ENCODE peak calls at places on chromosomes 1 and 21, in nine cellular contexts. D, U, H, K, O, J, Y, V and W are unnamed samples.

GRCh38 chr1:116367256-116367949 is 5.6 kb upstream of the ATP1A1 start:
- DNase-seq in D (no peak), U (no peak), H (no peak), K (no peak), O (no peak), J (no peak), Y (no peak), V (no peak), W (no peak)

GRCh38 chr1:173914366-173914871 is 2.7 kb downstream of the SERPINC1 start:
- DNase-seq in D (peak), U (no peak), H (no peak), K (no peak), O (no peak), J (no peak), Y (peak), V (peak), W (no peak)

GRCh38 chr1:153357853-153358690 is at the start of gene S100A9:
- DNase-seq in D (no peak), U (no peak), H (no peak), K (no peak), O (no peak), J (no peak), Y (no peak), V (no peak), W (no peak)

GRCh38 chr1:184866991-184867788 is 107.1 kb downstream of the NIBAN1 start:
- DNase-seq in D (no peak), U (no peak), H (no peak), K (no peak), O (no peak), J (peak), Y (peak), V (no peak), W (no peak)

GRCh38 chr1:168236836-168237611 is 11.2 kb downstream of the SFT2D2 start:
- DNase-seq in D (no peak), U (no peak), H (no peak), K (no peak), O (no peak), J (no peak), Y (no peak), V (no peak), W (no peak)

GRCh38 chr21:45580576-45581321 is 38.5 kb upstream of the SLC19A1 start:
- DNase-seq in D (no peak), U (no peak), H (no peak), K (no peak), O (no peak), J (no peak), Y (no peak), V (no peak), W (no peak)

GRCh38 chr1:51919684-51920083 is 41.2 kb upstream of the NRDC start:
- DNase-seq in D (no peak), U (no peak), H (no peak), K (no peak), O (no peak), J (no peak), Y (no peak), V (no peak), W (no peak)

GRCh38 chr21:43864806-43865470 is at the start of gene AGPAT3:
- DNase-seq in D (peak), U (peak), H (no peak), K (no peak), O (peak), J (no peak), Y (peak), V (peak), W (no peak)

GRCh38 chr1:116764466-116764896 is 10.3 kb downstream of the CD2 start:
- DNase-seq in D (no peak), U (no peak), H (no peak), K (no peak), O (peak), J (no peak), Y (no peak), V (no peak), W (no peak)

GRCh38 chr1:238177960-238178359 is 287.2 kb upstream of the ZP4 start:
- DNase-seq in D (peak), U (no peak), H (no peak), K (no peak), O (no peak), J (no peak), Y (no peak), V (no peak), W (no peak)

GRCh38 chr1:86704972-86705632 is 726 bp downstream of the SH3GLB1 start:
- DNase-seq in D (peak), U (peak), H (peak), K (peak), O (no peak), J (peak), Y (peak), V (peak), W (peak)

GRCh38 chr21:35346697-35347096 is 297.6 kb upstream of the RUNX1 start:
- DNase-seq in D (no peak), U (no peak), H (no peak), K (no peak), O (no peak), J (no peak), Y (no peak), V (no peak), W (no peak)

GRCh38 chr1:182962554-182963115 is 9.7 kb upstream of the SHCBP1L start:
- DNase-seq in D (peak), U (peak), H (peak), K (peak), O (no peak), J (peak), Y (peak), V (peak), W (peak)

GRCh38 chr1:26775666-26776065 is 12.1 kb upstream of the PIGV start:
- DNase-seq in D (no peak), U (no peak), H (no peak), K (no peak), O (no peak), J (no peak), Y (no peak), V (no peak), W (no peak)

GRCh38 chr1:246364415-246364941 is 142.6 kb downstream of the SMYD3 start:
- DNase-seq in D (no peak), U (no peak), H (no peak), K (no peak), O (no peak), J (no peak), Y (no peak), V (no peak), W (no peak)

GRCh38 chr1:89989791-89990190 is 5.1 kb upstream of the ZNF326 start:
- DNase-seq in D (peak), U (no peak), H (no peak), K (no peak), O (no peak), J (no peak), Y (no peak), V (no peak), W (no peak)

GRCh38 chr1:110673805-110674336 is 869 bp downstream of the KCNA3 start:
- DNase-seq in D (no peak), U (no peak), H (peak), K (no peak), O (no peak), J (no peak), Y (no peak), V (peak), W (no peak)

GRCh38 chr1:209648931-209649776 is 3.1 kb downstream of the LAMB3 start:
- DNase-seq in D (no peak), U (no peak), H (no peak), K (no peak), O (no peak), J (peak), Y (peak), V (no peak), W (no peak)

GRCh38 chr1:13808729-13809131 is 108.7 kb downstream of the PRDM2 start:
- DNase-seq in D (no peak), U (no peak), H (peak), K (peak), O (no peak), J (peak), Y (peak), V (no peak), W (no peak)

GRCh38 chr1:183739640-183740385 is 65.1 kb upstream of the RGL1 start:
- DNase-seq in D (no peak), U (peak), H (no peak), K (peak), O (no peak), J (no peak), Y (peak), V (no peak), W (no peak)

GRCh38 chr1:47776554-47777156 is 220.5 kb downstream of the TRABD2B start:
- DNase-seq in D (peak), U (no peak), H (no peak), K (no peak), O (no peak), J (no peak), Y (no peak), V (no peak), W (no peak)

GRCh38 chr21:21612446-21612845 is 614.2 kb downstream of the NCAM2 start:
- DNase-seq in D (peak), U (no peak), H (no peak), K (no peak), O (no peak), J (no peak), Y (peak), V (no peak), W (no peak)

GRCh38 chr1:157955269-157955668 is 38.2 kb upstream of the KIRREL1 start:
- DNase-seq in D (no peak), U (no peak), H (no peak), K (no peak), O (no peak), J (no peak), Y (no peak), V (no peak), W (no peak)

GRCh38 chr21:38244407-38244787 is 12.4 kb upstream of the KCNJ15 start:
- DNase-seq in D (no peak), U (no peak), H (no peak), K (no peak), O (no peak), J (no peak), Y (peak), V (no peak), W (no peak)

GRCh38 chr21:38242036-38242435 is 14.8 kb upstream of the KCNJ15 start:
- DNase-seq in D (no peak), U (no peak), H (no peak), K (no peak), O (no peak), J (no peak), Y (peak), V (no peak), W (no peak)

GRCh38 chr21:38247738-38248509 is 8.9 kb upstream of the KCNJ15 start:
- DNase-seq in D (no peak), U (no peak), H (no peak), K (no peak), O (no peak), J (no peak), Y (no peak), V (no peak), W (no peak)

GRCh38 chr21:38243732-38244406 is 12.9 kb upstream of the KCNJ15 start:
- DNase-seq in D (no peak), U (no peak), H (no peak), K (no peak), O (peak), J (no peak), Y (no peak), V (no peak), W (no peak)

GRCh38 chr21:38244885-38245869 is 11.6 kb upstream of the KCNJ15 start:
- DNase-seq in D (no peak), U (no peak), H (no peak), K (no peak), O (peak), J (no peak), Y (peak), V (no peak), W (no peak)
- H3K27ac ChIP-seq in D (no peak), U (no peak), H (no peak), K (no peak), O (no peak), J (no peak), Y (peak), V (no peak), W (no peak)

GRCh38 chr1:178740924-178741323 is 15.9 kb downstream of the RALGPS2 start:
- DNase-seq in D (no peak), U (no peak), H (no peak), K (no peak), O (no peak), J (no peak), Y (no peak), V (no peak), W (no peak)
- H3K27ac ChIP-seq in D (no peak), U (no peak), H (no peak), K (no peak), O (no peak), J (no peak), Y (no peak), V (no peak), W (no peak)

DNA sequence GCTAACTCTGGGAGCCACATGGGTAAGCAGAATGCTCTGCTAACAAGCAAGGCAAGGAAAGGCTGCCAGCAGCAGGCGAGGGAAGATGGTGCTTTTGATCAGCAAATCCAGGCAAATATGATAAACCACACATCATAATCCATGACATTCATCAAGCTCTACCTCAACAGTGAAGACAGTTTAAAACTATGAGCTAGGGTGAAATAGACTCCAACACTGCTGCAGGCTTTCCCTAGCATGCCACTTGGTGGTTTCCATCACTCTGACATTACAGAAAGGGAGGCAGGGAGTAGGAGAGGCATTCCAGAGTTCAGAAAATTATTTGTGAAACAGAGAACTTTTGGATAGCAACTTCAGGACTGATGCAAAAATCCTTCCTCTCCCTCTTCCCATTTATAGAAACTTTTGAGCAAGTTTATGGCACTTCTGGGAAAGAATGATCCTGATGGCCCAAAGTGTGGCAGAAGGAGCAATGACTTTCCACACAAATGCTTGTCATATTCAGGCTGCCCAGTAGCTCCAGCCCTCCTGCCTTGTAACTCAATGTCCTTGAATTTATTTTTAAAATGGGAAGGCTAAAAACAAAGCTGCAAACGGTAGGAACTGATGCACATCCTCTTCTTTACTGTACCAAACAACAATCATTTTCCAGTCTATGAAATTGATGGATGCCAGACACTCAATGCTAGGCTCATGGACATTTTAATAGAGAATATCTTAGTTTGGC is 70.8 kb downstream of the SMYD2 start:
- DNase-seq in D (no peak), U (no peak), H (no peak), K (no peak), O (no peak), J (no peak), Y (no peak), V (no peak), W (no peak)
- H3K27ac ChIP-seq in D (no peak), U (no peak), H (no peak), K (peak), O (no peak), J (no peak), Y (no peak), V (no peak), W (no peak)

DNA sequence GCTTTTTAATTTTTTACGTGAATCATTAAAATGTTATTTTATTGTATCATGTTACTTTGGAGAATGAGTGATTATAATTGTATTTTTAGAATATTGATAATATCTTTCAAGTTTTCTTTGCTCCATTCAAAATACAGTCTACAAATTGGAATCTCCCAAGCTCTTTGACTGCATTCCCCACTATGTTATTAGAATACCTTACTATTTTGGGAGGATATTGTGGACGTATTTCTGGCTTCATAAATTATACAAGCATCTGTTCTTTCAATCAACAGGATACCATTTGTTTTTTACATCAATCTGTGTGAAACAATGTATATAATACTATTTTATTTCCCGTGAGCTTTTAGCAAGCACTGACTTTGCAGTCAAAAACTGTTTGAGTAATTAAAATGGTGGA is 226.4 kb downstream of the PTPRC start:
- DNase-seq in D (no peak), U (no peak), H (no peak), K (no peak), O (no peak), J (no peak), Y (no peak), V (no peak), W (no peak)
- H3K27ac ChIP-seq in D (no peak), U (no peak), H (peak), K (no peak), O (no peak), J (no peak), Y (no peak), V (no peak), W (no peak)